ENCODE peak calls at places on chromosomes 1 and 21, in four cellular contexts. U, K, Z and L are unnamed samples.
A peak's percentile ranks its signal among the peaks of the same experiment; 100 is the strongest.

GRCh38 chr1:46717654-46718053 is 1.3 kb downstream of the EFCAB14 start:
- DNase-seq in U (no peak), K (no peak), Z (no peak), L (no peak)

GRCh38 chr1:206911064-206911663 is 10.6 kb downstream of the FCMR start:
- DNase-seq in U (peak; percentile 85), K (no peak), Z (no peak), L (no peak)

GRCh38 chr1:162055062-162055461 is 14.4 kb upstream of the NOS1AP start:
- DNase-seq in U (no peak), K (no peak), Z (no peak), L (no peak)

GRCh38 chr1:204418174-204419063 is 6.8 kb upstream of the PPP1R15B start:
- DNase-seq in U (no peak), K (no peak), Z (no peak), L (peak; percentile 35)

GRCh38 chr1:187051618-187052232 is 223.0 kb downstream of the PLA2G4A start:
- DNase-seq in U (peak; percentile 48), K (peak; percentile 19), Z (no peak), L (peak; percentile 5)

GRCh38 chr1:60668584-60668983 is 413.8 kb upstream of the NFIA start:
- DNase-seq in U (no peak), K (no peak), Z (no peak), L (no peak)

GRCh38 chr1:64474133-64474532 is 4.2 kb downstream of the CACHD1 start:
- DNase-seq in U (no peak), K (no peak), Z (no peak), L (no peak)

GRCh38 chr1:146034976-146035469 is 13.5 kb upstream of the HJV start:
- DNase-seq in U (no peak), K (no peak), Z (no peak), L (no peak)

GRCh38 chr1:3529099-3529729 is 74.7 kb downstream of the ARHGEF16 start:
- DNase-seq in U (no peak), K (no peak), Z (no peak), L (no peak)

GRCh38 chr1:30724175-30724574 is 790 bp upstream of the MATN1 start:
- DNase-seq in U (no peak), K (no peak), Z (no peak), L (no peak)

GRCh38 chr1:210618379-210618778 is 289.7 kb downstream of the HHAT start:
- DNase-seq in U (no peak), K (no peak), Z (no peak), L (no peak)

GRCh38 chr1:87898401-87898800 is 569.7 kb downstream of the LMO4 start:
- DNase-seq in U (no peak), K (no peak), Z (no peak), L (no peak)

GRCh38 chr1:152878042-152878441 is at the start of gene SMCP:
- DNase-seq in U (peak; percentile 27), K (no peak), Z (no peak), L (no peak)

GRCh38 chr1:202964755-202965440 is 2.2 kb downstream of the CYB5R1 start:
- DNase-seq in U (no peak), K (no peak), Z (no peak), L (no peak)

GRCh38 chr1:206735553-206736031 is 35.0 kb upstream of the IL19 start:
- DNase-seq in U (peak; percentile 73), K (no peak), Z (no peak), L (no peak)

GRCh38 chr21:41511858-41512257 is 3.9 kb upstream of the TMPRSS2 start:
- DNase-seq in U (no peak), K (no peak), Z (no peak), L (no peak)

GRCh38 chr1:243917863-243918565 is 68.0 kb upstream of the AKT3 start:
- DNase-seq in U (no peak), K (no peak), Z (no peak), L (no peak)

GRCh38 chr1:203086992-203087763 is 1.4 kb upstream of the MYOG start:
- DNase-seq in U (no peak), K (no peak), Z (no peak), L (no peak)

GRCh38 chr1:29290414-29290980 is 54.2 kb downstream of the PTPRU start:
- DNase-seq in U (no peak), K (no peak), Z (no peak), L (no peak)

GRCh38 chr1:7975212-7975865 is 13.8 kb downstream of the PARK7 start:
- DNase-seq in U (peak; percentile 86), K (no peak), Z (peak; percentile 41), L (peak; percentile 42)

GRCh38 chr1:153652795-153653507 is 5.6 kb upstream of the SNAPIN start:
- DNase-seq in U (no peak), K (no peak), Z (no peak), L (no peak)

GRCh38 chr1:224065455-224065854 is 48.5 kb upstream of the FBXO28 start:
- DNase-seq in U (no peak), K (no peak), Z (no peak), L (no peak)

GRCh38 chr1:176790771-176791170 is 327.8 kb downstream of the PAPPA2 start:
- DNase-seq in U (no peak), K (no peak), Z (no peak), L (no peak)

GRCh38 chr1:211323156-211324063 is 3.2 kb upstream of the TRAF5 start:
- DNase-seq in U (peak; percentile 50), K (no peak), Z (no peak), L (no peak)

GRCh38 chr1:158177705-158178450 is 2.8 kb upstream of the CD1D start:
- DNase-seq in U (peak; percentile 83), K (no peak), Z (no peak), L (no peak)

GRCh38 chr1:218304281-218305039 is 19.4 kb downstream of the RRP15 start:
- DNase-seq in U (peak; percentile 89), K (no peak), Z (no peak), L (no peak)

GRCh38 chr1:222618880-222619321 is 1.0 kb downstream of the MIA3 start:
- DNase-seq in U (peak; percentile 44), K (no peak), Z (no peak), L (no peak)

GRCh38 chr1:3688356-3688755 is 36.0 kb downstream of the TP73 start:
- DNase-seq in U (peak; percentile 81), K (no peak), Z (no peak), L (no peak)

GRCh38 chr1:203467550-203467921 is 8.1 kb upstream of the PRELP start:
- DNase-seq in U (no peak), K (no peak), Z (no peak), L (no peak)

GRCh38 chr1:201749059-201749458 is 79.9 kb upstream of the IPO9 start:
- DNase-seq in U (no peak), K (no peak), Z (no peak), L (no peak)

GRCh38 chr1:201750120-201750519 is 78.8 kb upstream of the IPO9 start:
- DNase-seq in U (no peak), K (no peak), Z (no peak), L (no peak)

GRCh38 chr1:201750934-201751333 is 78.0 kb upstream of the IPO9 start:
- DNase-seq in U (no peak), K (no peak), Z (no peak), L (no peak)

GRCh38 chr1:201746156-201746555 is 82.8 kb upstream of the IPO9 start:
- DNase-seq in U (no peak), K (no peak), Z (no peak), L (no peak)

DNA sequence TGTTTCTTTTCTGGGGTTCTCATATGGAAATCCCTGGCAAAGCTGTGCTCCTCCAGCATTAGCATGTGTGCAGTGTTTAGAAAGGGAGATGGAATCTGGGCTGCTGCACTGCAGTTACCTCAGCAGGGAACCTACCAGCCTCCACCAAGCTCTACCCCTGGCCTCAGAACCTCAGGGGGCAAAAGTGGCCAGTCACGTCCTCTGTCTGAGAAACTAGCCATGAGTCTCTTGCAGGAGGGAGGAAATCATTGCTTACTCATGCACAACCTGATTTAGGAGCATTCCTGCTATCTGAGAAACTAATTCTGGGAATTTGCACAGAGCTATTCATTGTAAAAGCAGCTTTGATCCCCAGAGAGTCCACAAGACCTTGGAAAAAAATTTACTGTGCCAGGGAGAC is 80.6 kb upstream of the IPO9 start:
- DNase-seq in U (no peak), K (no peak), Z (no peak), L (no peak)
- TF ChIP-seq SPI1 in U (no peak), K (no peak), Z (no peak), L (no peak)

DNA sequence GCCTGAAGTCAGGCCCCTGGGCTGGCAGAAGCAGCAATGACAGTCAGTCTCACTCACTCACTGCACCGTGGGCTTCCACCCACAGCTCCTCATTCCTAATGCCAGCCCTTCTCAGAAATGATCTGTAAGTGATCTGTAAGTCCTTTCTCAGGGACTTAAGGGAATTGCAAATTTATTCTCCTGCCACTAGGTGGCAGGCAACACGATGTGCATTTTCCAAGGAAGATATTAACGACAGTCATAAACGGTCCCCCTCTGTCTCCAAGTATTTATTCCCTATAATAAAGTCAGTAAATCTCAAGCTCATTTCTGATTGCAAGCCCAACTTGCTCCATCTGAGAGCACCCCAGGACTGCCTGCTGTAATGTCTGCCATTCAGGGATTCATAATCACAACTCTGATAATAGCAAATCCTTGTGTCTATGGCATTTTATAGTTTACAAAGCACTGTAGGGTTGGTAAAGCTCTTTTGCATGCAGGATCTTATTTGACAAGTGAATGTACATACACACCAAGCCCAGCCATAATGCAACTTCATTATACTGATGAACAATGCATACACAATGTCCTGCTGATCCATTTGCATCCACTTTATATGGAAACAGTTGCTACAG is 380.6 kb upstream of the CAMK1G start:
- DNase-seq in U (peak; percentile 46), K (no peak), Z (peak; percentile 5), L (peak; percentile 25)
- TF ChIP-seq SPI1 in U (no peak), K (no peak), Z (no peak), L (no peak)

GRCh38 chr21:32140212-32141008 is 138.4 kb downstream of the MIS18A start:
- DNase-seq in U (no peak), K (no peak), Z (no peak), L (no peak)
- TF ChIP-seq SPI1 in U (no peak), K (no peak), Z (no peak), L (no peak)

GRCh38 chr1:11782127-11782708 is 20.2 kb downstream of the C1orf167 start:
- DNase-seq in U (no peak), K (no peak), Z (no peak), L (no peak)

GRCh38 chr1:11780380-11781147 is 18.6 kb downstream of the C1orf167 start:
- DNase-seq in U (no peak), K (no peak), Z (no peak), L (no peak)

GRCh38 chr1:11783556-11783955 is 21.6 kb downstream of the C1orf167 start:
- DNase-seq in U (no peak), K (no peak), Z (no peak), L (no peak)

GRCh38 chr1:11779715-11780379 is 17.9 kb downstream of the C1orf167 start:
- DNase-seq in U (no peak), K (no peak), Z (no peak), L (no peak)

GRCh38 chr1:11781298-11781697 is 19.3 kb downstream of the C1orf167 start:
- DNase-seq in U (no peak), K (no peak), Z (no peak), L (no peak)
- TF ChIP-seq SPI1 in U (no peak), K (no peak), Z (no peak), L (no peak)